ENCODE peak calls at places on chromosomes 6 and 20, in four cellular contexts. T, H, F and D are unnamed samples.

GRCh38 chr20:51631011-51631950 is 88.8 kb upstream of the NFATC2 start:
- DNase-seq in T (peak), F (no peak), H (peak), D (peak)

GRCh38 chr6:96089173-96089572 is 73.4 kb downstream of the FUT9 start:
- DNase-seq in T (no peak), F (no peak), H (no peak), D (no peak)

GRCh38 chr20:5482791-5483190 is 166.0 kb upstream of the PROKR2 start:
- DNase-seq in H (no peak), T (no peak), F (no peak), D (no peak)

GRCh38 chr6:156839591-156840001 is 62.4 kb downstream of the ARID1B start:
- DNase-seq in F (no peak), H (no peak), T (no peak), D (no peak)

GRCh38 chr6:130961148-130961547 is 101.9 kb downstream of the EPB41L2 start:
- DNase-seq in T (no peak), F (no peak), H (no peak), D (no peak)

GRCh38 chr6:74041420-74041819 is 345.4 kb downstream of the CD109 start:
- DNase-seq in T (no peak), F (no peak), H (no peak), D (no peak)

GRCh38 chr20:58603656-58604184 is 47.4 kb upstream of the STX16 start:
- DNase-seq in F (no peak), T (no peak), H (no peak), D (no peak)

GRCh38 chr20:9214676-9215075 is 145.8 kb downstream of the PLCB4 start:
- DNase-seq in T (no peak), F (no peak), H (no peak), D (no peak)

GRCh38 chr6:127956260-127956888 is 55.5 kb upstream of the THEMIS start:
- DNase-seq in T (no peak), F (no peak), H (no peak), D (no peak)

GRCh38 chr6:16649241-16649640 is 112.0 kb downstream of the ATXN1 start:
- DNase-seq in F (no peak), T (no peak), H (no peak), D (no peak)

GRCh38 chr6:5537967-5538366 is 276.7 kb downstream of the FARS2 start:
- DNase-seq in H (no peak), T (no peak), F (no peak), D (no peak)

GRCh38 chr6:34967461-34967860 is 78.4 kb downstream of the ANKS1A start:
- DNase-seq in H (no peak), F (no peak), T (no peak), D (no peak)

GRCh38 chr6:170265655-170266054 is 25.2 kb downstream of the DLL1 start:
- DNase-seq in F (peak), T (no peak), H (peak), D (no peak)

GRCh38 chr20:3273371-3273770 is 34.4 kb upstream of the SLC4A11 start:
- DNase-seq in F (no peak), T (no peak), H (no peak), D (no peak)

GRCh38 chr20:21338291-21338690 is 35.2 kb downstream of the XRN2 start:
- DNase-seq in T (no peak), F (no peak), H (no peak), D (no peak)

GRCh38 chr6:21164768-21165326 is 428.7 kb upstream of the SOX4 start:
- DNase-seq in F (no peak), H (no peak), T (no peak), D (no peak)

GRCh38 chr20:62588458-62589149 is 53.7 kb upstream of the SLCO4A1 start:
- DNase-seq in T (no peak), F (peak), H (no peak), D (no peak)

GRCh38 chr6:17389274-17389847 is 4.0 kb upstream of the CAP2 start:
- DNase-seq in F (no peak), H (no peak), T (no peak), D (no peak)

GRCh38 chr6:85641916-85642773 is 541 bp downstream of the SYNCRIP start:
- DNase-seq in T (no peak), F (peak), H (peak), D (peak)

GRCh38 chr6:133432021-133432989 is 191.1 kb downstream of the EYA4 start:
- DNase-seq in T (no peak), F (no peak), H (no peak), D (no peak)

GRCh38 chr20:33733654-33734576 is 2.1 kb downstream of the ZNF341 start:
- DNase-seq in T (peak), H (no peak), F (no peak), D (no peak)

GRCh38 chr20:10649817-10650200 is 24.0 kb downstream of the JAG1 start:
- DNase-seq in H (no peak), F (no peak), T (no peak), D (no peak)

GRCh38 chr6:163260111-163260895 is 154.2 kb upstream of the QKI start:
- DNase-seq in F (no peak), T (no peak), H (peak), D (no peak)

GRCh38 chr20:38635721-38636285 is 34.2 kb downstream of the ARHGAP40 start:
- DNase-seq in H (no peak), F (no peak), T (no peak), D (no peak)

GRCh38 chr20:38139919-38140753 is 24.9 kb downstream of the TGM2 start:
- DNase-seq in F (peak), H (no peak), T (no peak), D (no peak)

GRCh38 chr6:123016431-123017110 is 20.5 kb downstream of the CLVS2 start:
- DNase-seq in H (no peak), T (no peak), F (no peak), D (no peak)

GRCh38 chr20:64244870-64245603 is 10.5 kb upstream of the PCMTD2 start:
- DNase-seq in T (no peak), H (no peak), F (no peak), D (peak)

GRCh38 chr6:111683749-111684267 is 78.1 kb upstream of the TRAF3IP2 start:
- DNase-seq in T (no peak), H (no peak), F (no peak), D (no peak)

GRCh38 chr6:157620905-157621304 is 202.1 kb upstream of the SNX9 start:
- DNase-seq in T (no peak), H (no peak), F (no peak), D (no peak)

GRCh38 chr20:61052195-61052594 is 199.9 kb upstream of the CDH4 start:
- DNase-seq in F (no peak), H (no peak), T (no peak), D (no peak)

GRCh38 chr6:1535295-1535694 is 74.4 kb upstream of the FOXC1 start:
- DNase-seq in T (no peak), F (no peak), H (no peak), D (peak)

GRCh38 chr6:44849829-44850228 is 462.3 kb downstream of the CDC5L start:
- DNase-seq in F (no peak), T (no peak), H (no peak), D (no peak)

GRCh38 chr6:24546432-24546831 is 51.7 kb downstream of the ALDH5A1 start:
- DNase-seq in F (no peak), H (no peak), T (no peak), D (no peak)
- TF ChIP-seq CTCF in F (no peak), H (no peak), T (no peak), D (no peak)

GRCh38 chr20:60050193-60050960 is 92.2 kb downstream of the CDH26 start:
- DNase-seq in T (peak), H (no peak), F (no peak), D (peak)
- TF ChIP-seq CTCF in T (peak), H (no peak), F (peak), D (no peak)

GRCh38 chr6:27890351-27891299 is 21.6 kb downstream of the OR2B2 start:
- DNase-seq in F (peak), T (peak), H (peak), D (peak)
- TF ChIP-seq CTCF in F (no peak), T (peak), H (no peak), D (no peak)

GRCh38 chr6:106510090-106510970 is 119.0 kb downstream of the RTN4IP1 start:
- DNase-seq in H (peak), T (peak), F (peak), D (peak)
- TF ChIP-seq CTCF in H (no peak), T (no peak), F (no peak), D (no peak)

GRCh38 chr20:50163570-50164317 is 10.2 kb upstream of the PEDS1 start:
- DNase-seq in H (peak), F (no peak), T (no peak), D (no peak)

GRCh38 chr20:50169329-50169823 is 15.9 kb upstream of the PEDS1 start:
- DNase-seq in F (peak), H (peak), T (peak), D (peak)

GRCh38 chr20:50170549-50171220 is 17.2 kb upstream of the PEDS1 start:
- DNase-seq in F (no peak), H (no peak), T (no peak), D (no peak)

DNA sequence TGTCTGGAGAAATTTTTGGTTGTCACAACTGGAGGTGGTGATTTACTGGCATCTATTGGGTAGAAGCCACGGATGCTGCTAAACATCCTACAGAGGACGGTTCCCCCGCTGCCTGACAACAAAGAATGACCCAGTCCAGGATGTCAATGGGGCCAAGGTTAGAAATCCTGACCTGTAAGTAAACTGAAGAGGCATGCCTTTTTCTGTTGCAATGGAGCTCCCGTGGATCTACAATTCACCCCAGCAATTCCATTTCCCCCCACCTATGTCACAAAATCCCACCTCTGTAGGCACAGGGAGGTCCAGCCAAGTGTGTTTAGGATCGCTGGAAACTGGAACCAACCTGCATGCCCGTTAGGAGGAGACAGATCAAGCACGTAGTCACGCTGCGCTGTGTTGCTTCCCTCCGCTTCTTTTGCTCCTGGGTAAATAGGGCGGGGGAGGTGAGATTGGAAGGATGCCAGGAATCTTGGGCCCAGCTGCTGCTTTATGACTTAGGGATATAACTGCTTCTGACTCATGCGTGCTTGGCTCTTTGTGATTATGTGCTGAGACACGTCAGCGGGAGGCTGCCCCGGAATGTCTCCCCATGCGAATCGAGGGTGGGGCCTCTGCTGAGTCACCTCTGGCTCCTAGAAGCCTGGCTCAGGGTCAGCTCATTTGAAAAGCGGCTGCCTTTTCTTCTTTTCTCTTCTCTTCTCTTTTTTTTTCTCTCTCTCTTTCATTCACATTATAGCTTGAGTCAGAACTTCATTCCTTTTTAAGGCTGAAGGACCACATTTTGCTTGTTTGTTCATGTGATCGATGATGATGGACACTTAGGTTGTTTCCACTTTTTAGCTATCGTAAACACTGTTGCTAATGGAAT is 12.4 kb upstream of the PEDS1 start:
- DNase-seq in F (peak), T (peak), H (peak), D (peak)
- TF ChIP-seq CTCF in F (no peak), T (no peak), H (no peak), D (no peak)

GRCh38 chr6:160679402-160679769 is 15.3 kb upstream of the LPA start:
- DNase-seq in F (no peak), H (no peak), T (no peak), D (no peak)
- TF ChIP-seq CTCF in F (no peak), H (peak), T (no peak), D (no peak)

GRCh38 chr6:12163149-12163548 is 127.0 kb upstream of the EDN1 start:
- DNase-seq in F (no peak), H (no peak), T (no peak), D (peak)

GRCh38 chr6:12160350-12160749 is 129.8 kb upstream of the EDN1 start:
- DNase-seq in H (no peak), T (no peak), F (no peak), D (no peak)

GRCh38 chr6:12162203-12162602 is 128.0 kb upstream of the EDN1 start:
- DNase-seq in F (no peak), T (no peak), H (no peak), D (no peak)

GRCh38 chr6:12163744-12164507 is 126.2 kb upstream of the EDN1 start:
- DNase-seq in F (peak), T (no peak), H (no peak), D (no peak)

GRCh38 chr6:12158686-12159415 is 131.3 kb upstream of the EDN1 start:
- DNase-seq in F (no peak), T (no peak), H (no peak), D (no peak)
- TF ChIP-seq CTCF in F (no peak), T (no peak), H (no peak), D (peak)

GRCh38 chr6:168671863-168672546 is 231.0 kb downstream of the SMOC2 start:
- DNase-seq in F (no peak), H (no peak), T (no peak), D (no peak)

GRCh38 chr6:168675375-168675774 is 234.4 kb downstream of the SMOC2 start:
- DNase-seq in F (no peak), T (no peak), H (no peak), D (no peak)

GRCh38 chr6:168675933-168676551 is 235.1 kb downstream of the SMOC2 start:
- DNase-seq in F (no peak), H (no peak), T (no peak), D (no peak)

GRCh38 chr6:168676552-168677317 is 235.8 kb downstream of the SMOC2 start:
- DNase-seq in F (no peak), T (no peak), H (no peak), D (no peak)

DNA sequence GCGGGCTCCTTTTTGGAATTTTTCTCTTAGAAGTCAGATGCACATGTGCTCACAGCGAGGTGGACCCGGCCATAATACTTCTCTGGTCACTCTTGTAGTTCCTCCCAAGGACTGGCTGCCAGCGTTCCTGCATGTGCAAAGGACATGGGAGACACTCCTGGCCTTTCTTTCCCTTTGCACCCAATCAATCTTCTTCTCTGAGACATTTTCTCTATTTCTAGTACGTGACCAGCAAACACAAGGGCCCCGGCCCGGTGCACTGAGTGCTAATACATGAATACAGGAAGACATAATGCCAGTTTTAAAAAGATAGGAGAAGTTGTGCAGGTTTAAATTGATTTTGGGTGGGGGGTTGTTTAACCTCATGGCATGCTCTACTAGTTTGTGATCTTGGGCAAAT is 233.6 kb downstream of the SMOC2 start:
- DNase-seq in T (no peak), H (no peak), F (no peak), D (no peak)
- TF ChIP-seq CTCF in T (no peak), H (no peak), F (no peak), D (no peak)

GRCh38 chr6:166467436-166468000 is 84.8 kb upstream of the MPC1 start:
- DNase-seq in H (no peak), T (no peak), F (no peak), D (no peak)

GRCh38 chr6:166464068-166464410 is 81.3 kb upstream of the MPC1 start:
- DNase-seq in H (no peak), T (no peak), F (no peak), D (no peak)

GRCh38 chr6:166466178-166467122 is 83.7 kb upstream of the MPC1 start:
- DNase-seq in T (no peak), F (no peak), H (no peak), D (no peak)

GRCh38 chr6:166464418-166465400 is 82.0 kb upstream of the MPC1 start:
- DNase-seq in T (no peak), H (no peak), F (no peak), D (no peak)

DNA sequence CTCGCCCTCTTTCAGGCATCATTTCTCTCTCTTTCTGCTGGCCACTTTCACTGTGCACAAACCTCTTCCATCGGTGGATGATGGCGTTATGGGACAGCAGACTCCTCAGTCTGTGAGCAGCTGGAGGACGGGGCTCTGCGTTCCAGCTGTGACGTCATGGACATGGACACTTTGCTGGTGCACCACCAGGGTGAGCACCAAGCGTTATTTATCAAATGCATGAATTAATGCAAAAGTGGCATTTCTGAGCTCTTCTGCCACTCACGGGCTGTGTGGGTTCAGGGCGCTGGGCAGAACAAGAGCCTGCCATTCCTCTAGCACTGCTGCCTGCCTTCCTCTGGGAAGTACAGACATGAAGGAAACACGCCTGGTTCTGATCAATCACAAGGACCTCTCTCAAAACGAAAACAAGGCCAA is 82.9 kb upstream of the MPC1 start:
- DNase-seq in H (no peak), F (no peak), T (peak), D (no peak)
- TF ChIP-seq CTCF in H (no peak), F (no peak), T (no peak), D (no peak)

GRCh38 chr20:14189794-14190402 is 147.5 kb downstream of the FLRT3 start:
- DNase-seq in F (no peak), H (no peak), T (peak), D (no peak)
- TF ChIP-seq CTCF in F (peak), H (peak), T (peak), D (no peak)